ENCODE peak calls at places on chromosomes 5 and 9, in ten cellular contexts. R is IMR-90; L is right atrium auricular region; C is naive thymus-derived CD4-positive, alpha-beta T cell; V is AG04450; U is adrenal gland; O is psoas muscle; M is colonic mucosa; F is ovary; I is GM12878. Z is an unnamed sample.

GRCh38 chr5:75034137-75034739 is 18.1 kb downstream of the GCNT4 start:
- DNase-seq in C (no peak), U (no peak), I (no peak), O (no peak), L (no peak), M (peak), V (no peak), R (no peak), F (no peak), Z (peak)

GRCh38 chr9:134509306-134509705 is 132.3 kb upstream of the COL5A1 start:
- DNase-seq in V (no peak), R (no peak), O (no peak), M (no peak), U (no peak), L (no peak), I (no peak), F (no peak), C (no peak), Z (peak)

GRCh38 chr5:126414874-126415502 is 8.2 kb upstream of the GRAMD2B start:
- DNase-seq in O (no peak), V (peak), U (peak), I (no peak), C (no peak), M (no peak), L (no peak), R (peak), F (peak), Z (no peak)

GRCh38 chr5:34970552-34970951 is 41.2 kb downstream of the DNAJC21 start:
- DNase-seq in L (no peak), F (no peak), I (no peak), V (no peak), U (no peak), O (no peak), R (no peak), C (no peak), M (no peak), Z (no peak)

GRCh38 chr5:121688126-121688525 is 163.6 kb upstream of the FTMT start:
- DNase-seq in M (no peak), L (no peak), R (no peak), I (no peak), V (no peak), F (no peak), O (no peak), C (no peak), U (no peak), Z (no peak)

GRCh38 chr9:82410306-82410705 is 421.7 kb downstream of the SPATA31D1 start:
- DNase-seq in R (peak), I (peak), V (peak), U (no peak), C (no peak), M (no peak), L (no peak), O (no peak), F (no peak), Z (no peak)

GRCh38 chr9:87667164-87667738 is 58.7 kb upstream of the CTSL start:
- DNase-seq in F (no peak), L (peak), M (no peak), I (no peak), C (no peak), V (no peak), U (no peak), R (no peak), O (no peak), Z (peak)

GRCh38 chr5:10534491-10535236 is 29.2 kb upstream of the ANKRD33B start:
- DNase-seq in L (no peak), M (no peak), F (no peak), O (no peak), R (no peak), C (no peak), I (no peak), V (no peak), U (no peak), Z (no peak)

GRCh38 chr9:106104887-106105286 is 410.5 kb downstream of the TMEM38B start:
- DNase-seq in V (no peak), O (no peak), F (no peak), I (no peak), R (no peak), C (no peak), M (no peak), U (no peak), L (no peak), Z (no peak)

GRCh38 chr9:88922091-88922490 is 69.2 kb upstream of the S1PR3 start:
- DNase-seq in U (no peak), L (no peak), O (no peak), I (peak), C (no peak), R (no peak), M (no peak), F (no peak), V (no peak), Z (peak)

GRCh38 chr9:99680191-99680590 is 141.5 kb upstream of the NR4A3 start:
- DNase-seq in R (peak), L (no peak), I (no peak), C (no peak), F (no peak), U (no peak), M (no peak), V (no peak), O (no peak), Z (no peak)

GRCh38 chr5:174045470-174046025 is at the start of gene NSG2:
- DNase-seq in R (peak), F (peak), I (peak), M (peak), O (peak), V (peak), C (peak), L (peak), U (peak), Z (peak)

GRCh38 chr9:13139641-13140171 is 139.8 kb downstream of the MPDZ start:
- DNase-seq in O (no peak), I (no peak), M (no peak), V (peak), C (no peak), L (no peak), F (no peak), U (no peak), R (peak), Z (no peak)

GRCh38 chr5:55634204-55634785 is 77.8 kb downstream of the SLC38A9 start:
- DNase-seq in M (no peak), L (no peak), I (no peak), U (peak), R (peak), F (no peak), O (no peak), V (no peak), C (no peak), Z (no peak)

GRCh38 chr5:171188016-171188415 is 121.0 kb upstream of the TLX3 start:
- DNase-seq in U (no peak), I (no peak), C (no peak), V (no peak), R (no peak), F (no peak), O (no peak), M (no peak), L (no peak), Z (no peak)

GRCh38 chr9:112605518-112605917 is 112.4 kb downstream of the INIP start:
- DNase-seq in C (no peak), F (no peak), M (no peak), I (peak), O (no peak), L (no peak), V (no peak), R (no peak), U (no peak), Z (no peak)

GRCh38 chr9:78023003-78023741 is 8.4 kb downstream of the GNAQ start:
- DNase-seq in V (peak), L (no peak), U (peak), C (no peak), I (no peak), F (no peak), O (no peak), R (peak), M (peak), Z (no peak)

GRCh38 chr5:42268630-42269029 is 154.6 kb upstream of the GHR start:
- DNase-seq in O (no peak), I (no peak), M (no peak), F (no peak), R (peak), V (no peak), C (no peak), U (no peak), L (no peak), Z (peak)

GRCh38 chr5:154476343-154477213 is 1.4 kb downstream of the HAND1 start:
- DNase-seq in F (no peak), U (no peak), I (no peak), C (no peak), R (no peak), O (no peak), M (no peak), L (no peak), V (no peak), Z (no peak)

GRCh38 chr9:95055851-95056551 is 261.5 kb downstream of the FANCC start:
- DNase-seq in R (peak), V (peak), U (no peak), O (peak), F (no peak), C (no peak), I (no peak), L (no peak), M (no peak), Z (no peak)

GRCh38 chr9:3124006-3124405 is 280.1 kb upstream of the PUM3 start:
- DNase-seq in R (no peak), L (no peak), I (no peak), M (no peak), O (no peak), V (no peak), U (no peak), F (no peak), C (no peak), Z (no peak)

GRCh38 chr5:120160120-120160895 is 303.8 kb upstream of the PRR16 start:
- DNase-seq in C (no peak), L (no peak), R (peak), M (no peak), U (no peak), V (peak), I (no peak), F (no peak), O (no peak), Z (no peak)

GRCh38 chr5:80239680-80240367 is 16.0 kb downstream of the SERINC5 start:
- DNase-seq in C (no peak), F (no peak), V (no peak), I (no peak), L (no peak), O (no peak), U (no peak), R (peak), M (no peak), Z (no peak)

GRCh38 chr5:67395790-67396418 is 199.3 kb upstream of the CD180 start:
- DNase-seq in U (no peak), I (no peak), L (no peak), M (no peak), R (no peak), O (no peak), V (no peak), F (no peak), C (no peak), Z (no peak)

GRCh38 chr5:53991942-53992341 is 318.4 kb downstream of the ARL15 start:
- DNase-seq in C (no peak), I (peak), F (no peak), M (no peak), U (no peak), O (no peak), L (no peak), V (no peak), R (no peak), Z (peak)

GRCh38 chr9:91181541-91181940 is 180.2 kb downstream of the AUH start:
- DNase-seq in F (peak), M (no peak), I (no peak), U (no peak), L (peak), C (no peak), O (no peak), V (no peak), R (no peak), Z (no peak)

GRCh38 chr9:76887003-76887821 is 18.7 kb downstream of the PRUNE2 start:
- DNase-seq in I (no peak), M (no peak), C (no peak), O (no peak), V (no peak), F (no peak), R (no peak), L (no peak), U (no peak), Z (no peak)

GRCh38 chr5:133848306-133848924 is 120.0 kb downstream of the C5orf15 start:
- DNase-seq in L (no peak), C (peak), O (no peak), I (no peak), M (no peak), V (no peak), F (no peak), U (no peak), R (no peak), Z (no peak)

GRCh38 chr9:69089491-69089890 is 53.9 kb downstream of the FXN start:
- DNase-seq in F (no peak), I (no peak), R (no peak), L (no peak), U (no peak), V (no peak), M (no peak), C (no peak), O (no peak), Z (no peak)

GRCh38 chr5:66807743-66808142 is 211.6 kb downstream of the MAST4 start:
- DNase-seq in C (no peak), U (peak), R (peak), M (peak), O (no peak), V (peak), L (no peak), F (no peak), I (no peak), Z (no peak)

GRCh38 chr5:129271309-129271708 is 176.8 kb downstream of the ISOC1 start:
- DNase-seq in O (no peak), R (no peak), M (no peak), C (no peak), L (no peak), F (no peak), I (no peak), V (no peak), U (no peak), Z (peak)

GRCh38 chr5:133121080-133121479 is 69.3 kb downstream of the HSPA4 start:
- DNase-seq in R (peak), M (peak), F (no peak), V (no peak), C (no peak), U (no peak), L (no peak), O (no peak), I (no peak), Z (no peak)

GRCh38 chr9:90071257-90071656 is 466.4 kb downstream of the GADD45G start:
- DNase-seq in R (no peak), U (no peak), F (no peak), C (no peak), O (no peak), I (no peak), L (no peak), V (no peak), M (no peak), Z (no peak)

GRCh38 chr9:101904845-101905244 is 166.4 kb upstream of the GRIN3A start:
- DNase-seq in F (no peak), U (no peak), M (no peak), I (no peak), V (no peak), C (no peak), O (no peak), L (no peak), R (no peak), Z (no peak)

GRCh38 chr5:91797581-91797980 is 414.5 kb upstream of the ARRDC3 start:
- DNase-seq in O (no peak), R (no peak), L (no peak), C (no peak), M (no peak), U (no peak), I (no peak), V (no peak), F (no peak), Z (no peak)

GRCh38 chr9:6007770-6008168 is 7.7 kb downstream of the RANBP6 start:
- DNase-seq in F (peak), V (no peak), I (no peak), R (peak), L (peak), O (peak), C (no peak), U (peak), M (peak), Z (peak)

GRCh38 chr9:108515856-108516255 is 339.9 kb downstream of the ACTL7B start:
- DNase-seq in R (no peak), U (no peak), O (no peak), C (no peak), M (no peak), V (no peak), I (no peak), F (no peak), L (no peak), Z (no peak)

GRCh38 chr5:159031513-159031912 is 68.2 kb downstream of the EBF1 start:
- DNase-seq in C (no peak), M (no peak), L (no peak), R (peak), I (no peak), F (no peak), U (no peak), V (no peak), O (no peak), Z (no peak)

GRCh38 chr5:36156124-36156601 is 4.3 kb downstream of the SKP2 start:
- DNase-seq in R (peak), U (no peak), C (no peak), L (no peak), O (peak), M (no peak), F (no peak), I (no peak), V (peak), Z (no peak)

GRCh38 chr5:138869763-138870500 is 5.2 kb downstream of the LRRTM2 start:
- DNase-seq in U (no peak), M (no peak), I (no peak), R (peak), L (no peak), O (no peak), C (no peak), F (no peak), V (no peak), Z (no peak)

GRCh38 chr5:149381261-149381985 is 2.3 kb upstream of the IL17B start:
- DNase-seq in R (no peak), I (no peak), C (no peak), U (no peak), F (no peak), L (no peak), V (no peak), M (no peak), O (no peak), Z (no peak)
- H3K4me3 ChIP-seq in R (no peak), I (no peak), C (no peak), U (no peak), F (no peak), L (no peak), V (no peak), M (no peak), O (peak), Z (no peak)

GRCh38 chr9:135671591-135672041 is 8.5 kb downstream of the LCN9 start:
- DNase-seq in M (no peak), F (no peak), U (no peak), V (no peak), L (no peak), C (no peak), O (no peak), R (no peak), I (no peak), Z (no peak)

GRCh38 chr9:135676891-135677290 is 13.8 kb downstream of the LCN9 start:
- DNase-seq in M (no peak), L (no peak), C (no peak), V (no peak), I (no peak), F (no peak), R (no peak), O (no peak), U (no peak), Z (no peak)

GRCh38 chr9:135677641-135678168 is 14.6 kb downstream of the LCN9 start:
- DNase-seq in V (no peak), L (no peak), U (no peak), R (no peak), O (no peak), F (no peak), M (no peak), I (no peak), C (no peak), Z (no peak)

GRCh38 chr9:135673941-135674340 is 10.8 kb downstream of the LCN9 start:
- DNase-seq in F (no peak), U (no peak), R (no peak), V (no peak), M (no peak), C (no peak), O (no peak), I (no peak), L (no peak), Z (no peak)

DNA sequence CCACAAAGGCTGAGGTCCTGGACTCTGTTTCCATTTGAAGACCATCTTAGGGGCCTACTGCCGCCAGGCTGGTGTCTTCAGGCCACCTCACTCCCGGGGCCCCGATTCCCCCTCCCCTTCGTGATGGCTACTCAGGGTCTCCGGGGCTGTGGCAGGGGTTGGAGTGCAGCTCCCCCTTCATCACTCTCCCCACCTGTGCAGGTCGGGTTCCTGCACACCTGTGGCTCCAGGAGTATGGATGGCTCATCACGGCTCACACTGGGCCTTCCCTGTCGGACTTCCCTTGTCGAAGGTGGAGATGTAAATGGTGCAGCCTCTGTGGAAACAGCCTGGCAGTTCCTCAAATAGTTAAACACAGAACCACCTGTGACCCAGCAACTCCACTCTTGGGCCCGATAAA is 11.9 kb downstream of the LCN9 start:
- DNase-seq in R (no peak), U (no peak), L (no peak), C (no peak), V (no peak), O (no peak), F (no peak), I (no peak), M (no peak), Z (no peak)
- H3K4me3 ChIP-seq in R (no peak), U (no peak), L (no peak), C (no peak), V (no peak), O (no peak), F (no peak), I (no peak), M (no peak), Z (no peak)

GRCh38 chr5:141388661-141389060 is 1.2 kb downstream of the PCDHGB4 start:
- DNase-seq in F (no peak), V (no peak), U (no peak), L (no peak), O (no peak), I (no peak), C (no peak), M (no peak), R (no peak), Z (no peak)

GRCh38 chr5:141398608-141399007 is 861 bp downstream of the PCDHGB5 start:
- DNase-seq in R (no peak), O (no peak), I (no peak), M (no peak), F (no peak), L (no peak), C (no peak), U (no peak), V (no peak), Z (no peak)

GRCh38 chr5:141389153-141390042 is 1.9 kb downstream of the PCDHGB4 start:
- DNase-seq in F (no peak), V (no peak), I (no peak), C (no peak), R (no peak), M (no peak), U (no peak), O (no peak), L (no peak), Z (no peak)

GRCh38 chr5:141393267-141393666 is 834 bp downstream of the PCDHGA8 start:
- DNase-seq in V (no peak), F (no peak), M (no peak), L (no peak), C (no peak), O (no peak), I (no peak), R (no peak), U (no peak), Z (no peak)

GRCh38 chr5:141392429-141393198 is at the start of gene PCDHGA8:
- DNase-seq in M (no peak), V (no peak), I (no peak), C (no peak), O (no peak), L (no peak), R (peak), U (no peak), F (no peak), Z (no peak)
- H3K4me3 ChIP-seq in M (no peak), V (peak), I (no peak), C (no peak), O (no peak), L (no peak), R (no peak), U (no peak), F (no peak), Z (no peak)

GRCh38 chr5:93581738-93582414 is 857 bp upstream of the NR2F1-AS1 start:
- DNase-seq in I (no peak), L (no peak), C (no peak), U (peak), V (peak), O (no peak), M (no peak), R (peak), F (peak), Z (no peak)
- H3K4me3 ChIP-seq in I (no peak), L (peak), C (no peak), U (peak), V (peak), O (peak), M (no peak), R (peak), F (peak), Z (peak)

DNA sequence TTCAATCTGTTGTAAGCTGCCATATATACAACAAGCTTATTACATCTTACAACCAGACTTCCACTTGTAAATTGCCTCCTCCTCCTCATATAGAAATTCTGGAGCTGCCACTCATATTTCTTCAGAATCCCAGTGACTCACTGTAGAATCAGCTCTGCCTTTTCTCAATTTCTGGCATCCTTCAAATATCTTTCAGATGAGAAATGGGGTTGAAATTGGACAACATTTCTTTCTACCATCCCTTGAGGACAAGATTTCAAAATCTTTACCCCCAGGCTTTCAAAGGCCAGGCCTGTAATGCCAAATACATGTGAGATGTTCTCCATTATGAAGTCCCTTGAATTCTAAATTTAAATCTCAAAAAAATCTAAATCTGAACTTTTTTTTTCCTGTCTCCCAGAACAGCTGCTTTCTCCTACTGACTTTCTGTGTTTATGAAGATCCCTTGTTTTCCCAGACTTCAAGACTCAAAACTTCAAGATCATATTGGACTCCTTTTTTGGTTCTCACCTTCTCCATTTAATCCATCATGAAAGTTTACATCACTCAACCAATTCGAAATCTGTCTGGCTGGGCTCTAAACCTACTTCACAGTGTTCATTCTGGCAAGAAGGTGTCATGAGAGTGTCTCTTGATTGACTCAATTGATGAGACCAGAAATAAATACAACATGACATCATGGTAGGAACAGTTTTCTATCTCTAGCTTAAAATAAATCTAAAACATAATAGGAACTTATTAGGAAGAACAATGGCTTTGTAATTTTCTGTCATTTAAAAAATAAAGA is 109.8 kb downstream of the HMHB1 start:
- DNase-seq in M (no peak), I (no peak), V (no peak), R (peak), C (no peak), L (no peak), F (no peak), U (no peak), O (no peak), Z (no peak)
- H3K4me3 ChIP-seq in M (no peak), I (no peak), V (no peak), R (no peak), C (no peak), L (no peak), F (no peak), U (no peak), O (no peak), Z (no peak)